ENCODE peak calls at places on chromosome 15, in five cellular contexts. E is HEK293T, H is fibroblast of lung, R is fibroblast of the aortic adventitia, U is GM13977. T is an unnamed sample.

GRCh38 chr15:100029868-100030479 is 296.7 kb upstream of the LYSMD4 start:
- DNase-seq in E (no peak), H (no peak), R (no peak), U (no peak), T (no peak)

GRCh38 chr15:80572337-80572736 is 122.8 kb upstream of the ABHD17C start:
- DNase-seq in E (no peak), H (no peak), R (no peak), U (no peak), T (no peak)

GRCh38 chr15:96285306-96285705 is 45.2 kb upstream of the NR2F2 start:
- DNase-seq in E (no peak), H (peak), R (peak), U (no peak), T (peak)

GRCh38 chr15:36896949-36897348 is 203.4 kb downstream of the MEIS2 start:
- DNase-seq in E (peak), H (no peak), R (no peak), U (no peak), T (no peak)

GRCh38 chr15:96524676-96525417 is 194.3 kb downstream of the NR2F2 start:
- DNase-seq in E (no peak), H (no peak), R (no peak), U (no peak), T (no peak)

GRCh38 chr15:26771168-26771916 is 1.5 kb downstream of the GABRB3 start:
- DNase-seq in E (no peak), H (no peak), R (no peak), U (no peak), T (no peak)

GRCh38 chr15:99453646-99454045 is 112.1 kb upstream of the MEF2A start:
- DNase-seq in E (no peak), H (no peak), R (no peak), U (no peak), T (no peak)

GRCh38 chr15:29401644-29402043 is 132.0 kb upstream of the NSMCE3 start:
- DNase-seq in E (no peak), H (no peak), R (no peak), U (no peak), T (no peak)

GRCh38 chr15:86115138-86115801 is 35.6 kb downstream of the AGBL1 start:
- DNase-seq in E (no peak), H (peak), R (peak), U (no peak), T (no peak)

GRCh38 chr15:46616033-46616432 is 981.2 kb downstream of the SQOR start:
- DNase-seq in E (no peak), H (no peak), R (no peak), U (no peak), T (no peak)

GRCh38 chr15:65423977-65424679 is 1.4 kb upstream of the IGDCC4 start:
- DNase-seq in E (no peak), H (peak), R (no peak), U (no peak), T (peak)

GRCh38 chr15:60708684-60709083 is 229.7 kb upstream of the ICE2 start:
- DNase-seq in E (no peak), H (peak), R (peak), U (no peak), T (peak)

GRCh38 chr15:97082835-97083234 is 752.3 kb downstream of the NR2F2 start:
- DNase-seq in E (no peak), H (no peak), R (no peak), U (no peak), T (no peak)

GRCh38 chr15:40511093-40511471 is 40.3 kb downstream of the CHST14 start:
- DNase-seq in E (no peak), H (no peak), R (no peak), U (peak), T (no peak)

GRCh38 chr15:33086500-33087141 is 107.9 kb downstream of the FMN1 start:
- DNase-seq in E (peak), H (peak), R (peak), U (peak), T (peak)

GRCh38 chr15:33064878-33065277 is 129.6 kb downstream of the FMN1 start:
- DNase-seq in E (no peak), H (peak), R (peak), U (no peak), T (peak)

GRCh38 chr15:56052389-56053045 is 59.1 kb upstream of the NEDD4 start:
- DNase-seq in E (peak), H (peak), R (peak), U (peak), T (peak)

GRCh38 chr15:89810837-89811236 is 3.8 kb downstream of the ANPEP start:
- DNase-seq in E (no peak), H (no peak), R (no peak), U (no peak), T (no peak)

GRCh38 chr15:92184142-92184541 is 209.5 kb upstream of the ST8SIA2 start:
- DNase-seq in E (no peak), H (no peak), R (no peak), U (no peak), T (no peak)

GRCh38 chr15:101127503-101128076 is 124.3 kb downstream of the CHSY1 start:
- DNase-seq in E (peak), H (peak), R (peak), U (peak), T (peak)

GRCh38 chr15:98948941-98949340 is 58.7 kb downstream of the PGPEP1L start:
- DNase-seq in E (no peak), H (no peak), R (no peak), U (no peak), T (no peak)

GRCh38 chr15:94951538-94951937 is 720.2 kb downstream of the MCTP2 start:
- DNase-seq in E (no peak), H (no peak), R (no peak), U (no peak), T (no peak)

GRCh38 chr15:48800811-48801460 is 9.9 kb downstream of the CEP152 start:
- DNase-seq in E (no peak), H (peak), R (peak), U (no peak), T (no peak)

GRCh38 chr15:66236806-66237205 is 16.7 kb downstream of the MEGF11 start:
- DNase-seq in E (no peak), H (no peak), R (no peak), U (no peak), T (no peak)

GRCh38 chr15:45129651-45130129 is at the start of the genes DUOX1 and DUOXA1:
- DNase-seq in E (no peak), H (no peak), R (no peak), U (no peak), T (no peak)

GRCh38 chr15:71743861-71744382 is 66.4 kb upstream of the NR2E3 start:
- DNase-seq in E (peak), H (peak), R (peak), U (peak), T (peak)

GRCh38 chr15:52217186-52217585 is 26.0 kb upstream of the GNB5 start:
- DNase-seq in E (peak), H (no peak), R (no peak), U (no peak), T (no peak)

GRCh38 chr15:90009301-90010063 is 8.4 kb downstream of the ZNF710 start:
- DNase-seq in E (no peak), H (no peak), R (no peak), U (no peak), T (no peak)

GRCh38 chr15:56732135-56732880 is 1.0 kb downstream of the ZNF280D start:
- DNase-seq in E (no peak), H (peak), R (peak), U (peak), T (peak)

GRCh38 chr15:40894689-40895308 is 549 bp downstream of the VPS18 start:
- DNase-seq in E (peak), H (peak), R (peak), U (peak), T (peak)

GRCh38 chr15:101068961-101069734 is 150.0 kb downstream of the LRRK1 start:
- DNase-seq in E (peak), H (peak), R (no peak), U (no peak), T (no peak)

GRCh38 chr15:76162784-76163428 is 103.1 kb downstream of the TMEM266 start:
- DNase-seq in E (no peak), H (no peak), R (no peak), U (no peak), T (no peak)

GRCh38 chr15:55884223-55884622 is 109.2 kb downstream of the NEDD4 start:
- DNase-seq in E (no peak), H (peak), R (peak), U (no peak), T (no peak)

GRCh38 chr15:77506311-77507150 is 85.8 kb downstream of the HMG20A start:
- DNase-seq in E (no peak), H (peak), R (peak), U (no peak), T (no peak)

GRCh38 chr15:36755341-36755740 is 175.9 kb downstream of the CDIN1 start:
- DNase-seq in E (no peak), H (no peak), R (no peak), U (no peak), T (no peak)